ENCODE peak calls at places on chromosomes 6 and 20, in six cellular contexts. G is left ventricle myocardium inferior, R is Caco-2, Q is psoas muscle, H is AG10803, F is IMR-90. L is an unnamed sample.

GRCh38 chr20:45924391-45925261 is 9.9 kb upstream of the PCIF1 start:
- DNase-seq in Q (no peak), R (no peak), H (peak), G (peak), F (peak), L (peak)

GRCh38 chr6:31172973-31173384 is 2.5 kb upstream of the POU5F1 start:
- DNase-seq in H (no peak), Q (no peak), F (no peak), G (no peak), R (no peak), L (no peak)

GRCh38 chr6:106181664-106182418 is 95.7 kb downstream of the PRDM1 start:
- DNase-seq in G (no peak), R (no peak), H (peak), F (peak), Q (no peak), L (peak)

GRCh38 chr6:2876210-2877056 is 26.7 kb downstream of the SERPINB9 start:
- DNase-seq in G (peak), F (peak), Q (peak), H (peak), R (peak), L (peak)

GRCh38 chr6:3410385-3411360 is 46.2 kb downstream of the SLC22A23 start:
- DNase-seq in R (peak), F (peak), H (peak), Q (peak), G (no peak), L (peak)

GRCh38 chr20:62496525-62497218 is 20.9 kb upstream of the GATA5 start:
- DNase-seq in R (no peak), G (no peak), F (no peak), Q (no peak), H (no peak), L (no peak)

GRCh38 chr20:4607287-4607713 is 114.4 kb upstream of the PRND start:
- DNase-seq in G (no peak), R (peak), Q (no peak), H (peak), F (peak), L (peak)

GRCh38 chr6:164507197-164507957 is 802.0 kb downstream of the C6orf118 start:
- DNase-seq in R (no peak), H (no peak), G (no peak), F (no peak), Q (no peak), L (no peak)

GRCh38 chr6:15752820-15753219 is 90.0 kb upstream of the DTNBP1 start:
- DNase-seq in F (no peak), H (peak), Q (no peak), G (no peak), R (peak), L (peak)

GRCh38 chr20:62485062-62485700 is 9.4 kb upstream of the GATA5 start:
- DNase-seq in H (peak), R (peak), F (peak), Q (no peak), G (no peak), L (peak)

GRCh38 chr20:46139243-46139889 is 21.3 kb downstream of the CD40 start:
- DNase-seq in H (no peak), R (no peak), Q (no peak), F (no peak), G (no peak), L (no peak)

GRCh38 chr6:136994782-136995181 is 50.0 kb downstream of the IL20RA start:
- DNase-seq in H (no peak), R (no peak), G (no peak), F (no peak), Q (no peak), L (no peak)

GRCh38 chr6:37648465-37649330 is 49.0 kb downstream of the MDGA1 start:
- DNase-seq in R (peak), G (no peak), F (no peak), Q (no peak), H (no peak), L (peak)

GRCh38 chr20:56268536-56268935 is 20.0 kb downstream of the MC3R start:
- DNase-seq in Q (no peak), R (no peak), H (no peak), F (no peak), G (no peak), L (no peak)

GRCh38 chr6:151958332-151958731 is 150.8 kb downstream of the ESR1 start:
- DNase-seq in F (no peak), H (peak), G (no peak), Q (no peak), R (no peak), L (peak)

GRCh38 chr6:30770164-30770563 is 25.8 kb upstream of the IER3 start:
- DNase-seq in Q (no peak), H (peak), F (peak), R (no peak), G (no peak), L (no peak)

GRCh38 chr6:82033631-82034211 is 213.8 kb downstream of the IBTK start:
- DNase-seq in F (peak), R (no peak), Q (peak), H (peak), G (peak), L (peak)

GRCh38 chr6:138996524-138996923 is 8.5 kb upstream of the REPS1 start:
- DNase-seq in Q (no peak), G (no peak), F (peak), R (no peak), H (no peak), L (peak)

GRCh38 chr6:55980627-55981211 is 105.3 kb upstream of the BMP5 start:
- DNase-seq in H (peak), G (no peak), Q (no peak), F (peak), R (no peak), L (peak)

GRCh38 chr6:37362101-37362823 is 8.5 kb downstream of the RNF8 start:
- DNase-seq in Q (no peak), F (no peak), H (no peak), R (no peak), G (no peak), L (no peak)

GRCh38 chr6:41697902-41698349 is 37.5 kb downstream of the TFEB start:
- DNase-seq in H (peak), R (no peak), G (no peak), F (peak), Q (no peak), L (no peak)

GRCh38 chr6:13813621-13814175 is 659 bp downstream of the MCUR1 start:
- DNase-seq in H (peak), G (peak), R (peak), Q (peak), F (peak), L (peak)

GRCh38 chr6:135866445-135867143 is 15.1 kb downstream of the PDE7B start:
- DNase-seq in F (no peak), Q (no peak), G (no peak), R (no peak), H (no peak), L (no peak)

GRCh38 chr6:93088675-93089575 is 330.4 kb downstream of the EPHA7 start:
- DNase-seq in Q (no peak), H (no peak), R (no peak), G (no peak), F (no peak), L (no peak)

GRCh38 chr6:35089935-35090505 is 51.1 kb downstream of the TCP11 start:
- DNase-seq in Q (no peak), G (no peak), R (no peak), H (peak), F (peak), L (peak)

GRCh38 chr20:38023181-38024085 is 9.8 kb downstream of the TTI1 start:
- DNase-seq in R (no peak), H (peak), Q (no peak), G (no peak), F (peak), L (peak)

GRCh38 chr6:80003841-80004198 is 629 bp upstream of the TTK start:
- DNase-seq in F (no peak), R (no peak), H (no peak), Q (peak), G (no peak), L (no peak)

GRCh38 chr20:15882553-15882952 is 690.7 kb downstream of the KIF16B start:
- DNase-seq in F (no peak), Q (no peak), H (peak), G (no peak), R (no peak), L (no peak)

GRCh38 chr6:47404436-47404835 is 73.2 kb upstream of the CD2AP start:
- DNase-seq in Q (no peak), H (no peak), G (no peak), F (no peak), R (no peak), L (no peak)

GRCh38 chr20:62804632-62805364 is at the start of gene OGFR:
- DNase-seq in F (peak), Q (peak), R (no peak), G (peak), H (peak), L (peak)

GRCh38 chr6:15481892-15482291 is 180.9 kb downstream of the DTNBP1 start:
- DNase-seq in H (no peak), G (no peak), F (no peak), R (no peak), Q (no peak), L (no peak)

GRCh38 chr6:166556871-166557322 is 29.6 kb downstream of the RAMACL start:
- DNase-seq in G (peak), H (peak), Q (peak), R (no peak), F (peak), L (peak)

GRCh38 chr6:149963462-149964242 is at the start of gene ULBP1:
- DNase-seq in Q (peak), R (peak), G (peak), H (peak), F (peak), L (peak)
- TF ChIP-seq CTCF in Q (no peak), R (no peak), G (no peak), H (peak), F (no peak), L (no peak)

GRCh38 chr20:53916173-53916512 is 154.3 kb downstream of the BCAS1 start:
- DNase-seq in H (no peak), F (no peak), R (peak), Q (no peak), G (no peak), L (no peak)

GRCh38 chr20:53919886-53920285 is 150.5 kb downstream of the BCAS1 start:
- DNase-seq in R (peak), Q (no peak), H (no peak), F (no peak), G (no peak), L (no peak)

GRCh38 chr20:53917145-53918009 is 153.0 kb downstream of the BCAS1 start:
- DNase-seq in H (peak), G (peak), Q (peak), F (no peak), R (peak), L (peak)

GRCh38 chr20:53918949-53919361 is 151.4 kb downstream of the BCAS1 start:
- DNase-seq in F (no peak), R (peak), Q (no peak), G (no peak), H (no peak), L (no peak)

GRCh38 chr20:53918010-53918311 is 152.4 kb downstream of the BCAS1 start:
- DNase-seq in R (no peak), Q (no peak), G (no peak), H (peak), F (no peak), L (no peak)
- H3K4me3 ChIP-seq in R (no peak), Q (no peak), G (no peak), H (no peak), F (no peak), L (no peak)

GRCh38 chr20:35326021-35326731 is 34.0 kb upstream of the FAM83C start:
- DNase-seq in F (no peak), H (no peak), G (no peak), Q (no peak), R (no peak), L (no peak)
- TF ChIP-seq CTCF in F (no peak), H (no peak), G (no peak), Q (no peak), R (no peak), L (no peak)

GRCh38 chr6:108763931-108764579 is 84.2 kb upstream of the ARMC2 start:
- DNase-seq in G (no peak), Q (no peak), R (no peak), H (no peak), F (no peak), L (no peak)
- H3K4me3 ChIP-seq in G (no peak), Q (no peak), R (no peak), H (no peak), F (no peak), L (no peak)

GRCh38 chr6:70099732-70100131 is 203.2 kb downstream of the COL9A1 start:
- DNase-seq in R (no peak), G (no peak), H (no peak), F (no peak), Q (no peak), L (no peak)

GRCh38 chr6:70108230-70108629 is 194.7 kb downstream of the COL9A1 start:
- DNase-seq in R (no peak), G (no peak), F (peak), Q (no peak), H (peak), L (peak)

GRCh38 chr6:70103798-70104197 is 199.1 kb downstream of the COL9A1 start:
- DNase-seq in G (no peak), R (no peak), H (no peak), Q (no peak), F (no peak), L (no peak)
- TF ChIP-seq CTCF in G (peak), R (peak), H (peak), Q (peak), F (peak), L (peak)

DNA sequence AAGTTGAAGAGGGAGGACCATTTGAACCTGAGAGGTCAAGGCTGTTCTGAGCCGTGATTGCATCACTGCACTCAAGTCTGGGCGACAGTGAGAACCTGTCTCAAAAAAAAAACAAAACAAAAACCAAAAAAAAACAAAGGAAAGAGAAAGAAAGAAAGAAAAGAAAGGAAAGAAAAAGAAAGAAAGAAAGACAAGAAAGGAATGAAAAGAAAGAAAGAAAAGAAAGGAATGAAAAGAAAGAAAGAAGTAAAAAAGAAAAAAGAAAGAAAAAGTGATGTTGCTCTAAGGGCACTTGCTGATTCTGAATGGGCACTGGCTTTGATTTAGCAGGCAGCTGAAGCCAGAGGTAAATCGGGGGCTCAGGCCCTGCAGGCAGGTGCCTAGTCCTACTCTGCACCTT is 161.0 kb downstream of the MCHR2 start:
- DNase-seq in Q (no peak), G (no peak), H (no peak), F (no peak), R (no peak), L (no peak)
- H3K4me3 ChIP-seq in Q (no peak), G (no peak), H (no peak), F (no peak), R (no peak), L (no peak)

L was measured in cardiac fibroblast.